ENCODE peak calls at places on chromosomes 6 and 20, in nine cellular contexts. D is stimulated activated naive B cell treated with anti-CD40 and anti-IgM and Interleukin-4, amounts not matched to agents 10 μg/mL and 1 μg/mL and 100 μg/mL, for 72 hours; O is activated CD8-positive, alpha-beta T cell treated with anti-CD3 and anti-CD28 coated beads for 36 hours; K is A549; S is CD4-positive, CD25-positive, alpha-beta regulatory T cell; U is PC-3; P is activated naive CD8-positive, alpha-beta T cell treated with anti-CD3 and anti-CD28 coated beads, Interleukin-2, amount 10 ng/mL, durations not matched to agents 7 days and 5 days; N is activated CD8-positive, alpha-beta memory T cell treated with anti-CD3 and anti-CD28 coated beads, Interleukin-2, amount 10 ng/mL, durations not matched to agents 7 days and 5 days; G is stimulated activated effector memory CD8-positive, alpha-beta T cell treated with anti-CD3 and anti-CD28 coated beads, Interleukin-12 subunit alpha, Interleukin-12 subunit beta, amount 100 ng/mL, for 72 hours. T is an unnamed sample.

GRCh38 chr20:32522525-32522774 is 62.7 kb downstream of the NOL4L start:
- ATAC-seq in P (peak), N (no peak), O (no peak), S (peak), U (peak), K (peak), D (no peak), G (no peak), T (no peak)

GRCh38 chr6:111918825-111919224 is 45.6 kb upstream of the FYN start:
- ATAC-seq in O (peak), P (no peak), S (no peak), G (peak), N (no peak), U (no peak), K (no peak), D (no peak), T (no peak)

GRCh38 chr20:38970302-38970701 is 8.2 kb downstream of the DHX35 start:
- ATAC-seq in N (no peak), P (no peak), K (peak), S (no peak), O (no peak), G (peak), D (no peak), U (peak), T (peak)

GRCh38 chr6:444653-445275 is 53.2 kb downstream of the IRF4 start:
- ATAC-seq in N (no peak), U (no peak), D (no peak), S (peak), K (no peak), O (peak), G (peak), P (peak), T (peak)

GRCh38 chr6:84274856-84275255 is 47.4 kb upstream of the CEP162 start:
- ATAC-seq in D (no peak), O (no peak), K (no peak), S (no peak), P (no peak), U (no peak), G (no peak), N (no peak), T (no peak)

GRCh38 chr6:107101661-107102413 is 13.5 kb downstream of the BEND3 start:
- ATAC-seq in N (no peak), S (no peak), O (no peak), K (no peak), G (no peak), D (no peak), P (no peak), U (no peak), T (no peak)

GRCh38 chr6:35093783-35094182 is 47.4 kb downstream of the TCP11 start:
- ATAC-seq in D (no peak), N (no peak), K (no peak), S (no peak), P (no peak), O (no peak), U (no peak), G (no peak), T (no peak)

GRCh38 chr6:166204852-166205650 is 37.4 kb upstream of the TBXT start:
- ATAC-seq in O (no peak), P (no peak), D (no peak), N (no peak), S (no peak), K (peak), U (no peak), G (no peak), T (no peak)

GRCh38 chr6:161153725-161154124 is 120.1 kb downstream of the AGPAT4 start:
- ATAC-seq in O (no peak), S (no peak), U (no peak), G (no peak), K (no peak), N (no peak), D (no peak), P (no peak), T (no peak)

GRCh38 chr6:15453186-15453585 is 207.3 kb downstream of the JARID2 start:
- ATAC-seq in G (no peak), D (no peak), S (no peak), O (no peak), K (no peak), U (no peak), P (no peak), N (no peak), T (no peak)

GRCh38 chr20:13478366-13478765 is 160.4 kb downstream of the TASP1 start:
- ATAC-seq in U (no peak), P (no peak), K (no peak), S (no peak), G (no peak), N (no peak), O (no peak), D (no peak), T (no peak)

GRCh38 chr20:50152394-50153152 is 950 bp downstream of the PEDS1 start:
- ATAC-seq in U (peak), O (no peak), G (no peak), N (no peak), P (no peak), S (no peak), D (no peak), K (no peak), T (no peak)

GRCh38 chr20:19726126-19726525 is 31.9 kb upstream of the RIN2 start:
- ATAC-seq in K (no peak), O (no peak), G (no peak), U (peak), N (no peak), P (no peak), S (no peak), D (peak), T (no peak)

GRCh38 chr6:159390384-159390783 is 221.2 kb downstream of the FNDC1 start:
- ATAC-seq in P (no peak), U (no peak), D (no peak), O (no peak), S (no peak), N (no peak), G (no peak), K (no peak), T (no peak)

GRCh38 chr6:106134906-106135634 is 48.9 kb downstream of the PRDM1 start:
- ATAC-seq in S (no peak), N (no peak), P (no peak), K (peak), U (peak), G (peak), D (no peak), O (peak), T (peak)

GRCh38 chr6:126258150-126258549 is 81.8 kb upstream of the CENPW start:
- ATAC-seq in O (no peak), D (no peak), N (no peak), U (no peak), S (no peak), P (no peak), G (peak), K (no peak), T (no peak)

GRCh38 chr20:37262516-37262915 is 902 bp upstream of the GHRH start:
- ATAC-seq in P (no peak), O (no peak), N (no peak), G (no peak), D (no peak), U (no peak), K (no peak), S (no peak), T (no peak)

GRCh38 chr6:162032620-162033019 is 694.9 kb downstream of the PRKN start:
- ATAC-seq in O (peak), P (no peak), U (no peak), K (no peak), N (no peak), D (peak), S (no peak), G (peak), T (peak)

GRCh38 chr6:55449219-55449618 is 122.0 kb downstream of the GFRAL start:
- ATAC-seq in G (no peak), P (no peak), D (no peak), U (peak), S (no peak), N (no peak), K (no peak), O (no peak), T (no peak)

GRCh38 chr6:108565091-108565766 is 4.5 kb downstream of the FOXO3 start:
- ATAC-seq in G (peak), U (no peak), K (no peak), D (peak), S (peak), N (peak), P (peak), O (peak), T (peak)

GRCh38 chr6:150549007-150549406 is 50.7 kb upstream of the PLEKHG1 start:
- ATAC-seq in N (no peak), K (peak), O (no peak), U (no peak), P (no peak), G (no peak), D (peak), S (no peak), T (no peak)

GRCh38 chr6:135623979-135624378 is 126.4 kb upstream of the AHI1 start:
- ATAC-seq in P (no peak), K (no peak), U (no peak), D (no peak), G (peak), N (peak), S (no peak), O (peak), T (no peak)

GRCh38 chr20:7974785-7975435 is 34.7 kb upstream of the HAO1 start:
- ATAC-seq in O (no peak), D (no peak), N (no peak), U (no peak), G (no peak), S (no peak), K (no peak), P (no peak), T (no peak)

GRCh38 chr6:157884756-157885155 is 61.7 kb downstream of the SNX9 start:
- ATAC-seq in K (no peak), N (no peak), P (no peak), U (no peak), D (no peak), O (no peak), S (peak), G (no peak), T (no peak)

GRCh38 chr20:16526433-16527380 is 46.5 kb downstream of the KIF16B start:
- ATAC-seq in U (no peak), N (no peak), K (no peak), O (no peak), D (no peak), S (no peak), G (no peak), P (no peak), T (no peak)